ENCODE peak calls at places on chromosomes 1 and 21, in eight cellular contexts. O, T, S, Z, X, Q, K and W are unnamed samples.

GRCh38 chr1:182890927-182891610 is 51.9 kb downstream of the DHX9 start:
- DNase-seq in O (no peak), T (no peak), S (no peak), Z (no peak), X (no peak), Q (peak; percentile 43), K (no peak), W (no peak)

GRCh38 chr1:92820551-92820950 is 11.3 kb upstream of the RPL5 start:
- DNase-seq in O (no peak), T (no peak), S (no peak), Z (no peak), X (no peak), Q (no peak), K (no peak), W (no peak)

GRCh38 chr1:46205794-46206193 is 2.7 kb downstream of the LURAP1 start:
- DNase-seq in O (no peak), T (no peak), S (no peak), Z (no peak), X (no peak), Q (no peak), K (peak; percentile 54), W (no peak)

GRCh38 chr1:234934611-234935033 is 194.0 kb downstream of the TOMM20 start:
- DNase-seq in O (no peak), T (no peak), S (peak; percentile 40), Z (peak; percentile 45), X (no peak), Q (no peak), K (no peak), W (no peak)

GRCh38 chr1:119160851-119161250 is 20.4 kb upstream of the WARS2 start:
- DNase-seq in O (no peak), T (no peak), S (no peak), Z (no peak), X (no peak), Q (no peak), K (no peak), W (no peak)

GRCh38 chr1:10497109-10497508 is 22.4 kb downstream of the PEX14 start:
- DNase-seq in O (no peak), T (no peak), S (no peak), Z (no peak), X (no peak), Q (no peak), K (no peak), W (no peak)

GRCh38 chr1:151968058-151968457 is 25.6 kb downstream of the S100A10 start:
- DNase-seq in O (peak; percentile 62), T (peak; percentile 44), S (peak; percentile 76), Z (peak; percentile 74), X (no peak), Q (peak; percentile 86), K (peak; percentile 37), W (peak; percentile 51)

GRCh38 chr1:221708076-221708571 is 33.8 kb downstream of the DUSP10 start:
- DNase-seq in O (no peak), T (peak; percentile 45), S (peak; percentile 60), Z (no peak), X (no peak), Q (peak; percentile 45), K (no peak), W (no peak)

GRCh38 chr1:26862781-26863676 is at the start of gene SFN:
- DNase-seq in O (peak; percentile 41), T (no peak), S (peak; percentile 90), Z (peak; percentile 95), X (no peak), Q (peak; percentile 86), K (no peak), W (peak; percentile 93)

GRCh38 chr21:29196021-29196663 is 65.7 kb downstream of the MAP3K7CL start:
- DNase-seq in O (no peak), T (peak; percentile 52), S (peak; percentile 80), Z (peak; percentile 89), X (no peak), Q (peak; percentile 80), K (no peak), W (peak; percentile 39)

GRCh38 chr1:230427981-230428380 is 1.8 kb upstream of the PGBD5 start:
- DNase-seq in O (peak; percentile 82), T (no peak), S (no peak), Z (no peak), X (no peak), Q (no peak), K (no peak), W (no peak)

GRCh38 chr1:93021539-93022134 is 57.4 kb upstream of the MTF2 start:
- DNase-seq in O (peak; percentile 41), T (no peak), S (no peak), Z (peak; percentile 48), X (no peak), Q (peak; percentile 85), K (no peak), W (peak; percentile 56)

GRCh38 chr1:26540346-26540745 is 10.8 kb downstream of the RPS6KA1 start:
- DNase-seq in O (no peak), T (no peak), S (no peak), Z (no peak), X (no peak), Q (no peak), K (no peak), W (no peak)

GRCh38 chr1:81437213-81437612 is 363.5 kb upstream of the ADGRL2 start:
- DNase-seq in O (no peak), T (no peak), S (no peak), Z (no peak), X (no peak), Q (no peak), K (no peak), W (no peak)

GRCh38 chr1:45304311-45305081 is 22.2 kb upstream of the HPDL start:
- DNase-seq in O (peak; percentile 38), T (no peak), S (peak; percentile 61), Z (no peak), X (peak; percentile 56), Q (peak; percentile 67), K (peak; percentile 39), W (peak; percentile 71)

GRCh38 chr1:168439451-168440375 is 104.1 kb downstream of the XCL2 start:
- DNase-seq in O (peak; percentile 93), T (peak; percentile 84), S (peak; percentile 90), Z (peak; percentile 86), X (peak; percentile 77), Q (peak; percentile 87), K (peak; percentile 82), W (peak; percentile 59)

GRCh38 chr1:53465023-53465957 is 6.1 kb downstream of the DMRTB1 start:
- DNase-seq in O (no peak), T (no peak), S (no peak), Z (no peak), X (no peak), Q (no peak), K (no peak), W (no peak)

GRCh38 chr1:63817152-63817667 is 43.4 kb downstream of the ROR1 start:
- DNase-seq in O (no peak), T (no peak), S (no peak), Z (peak; percentile 33), X (no peak), Q (no peak), K (no peak), W (no peak)

GRCh38 chr1:63922848-63923247 is 149.0 kb downstream of the ROR1 start:
- DNase-seq in O (no peak), T (no peak), S (no peak), Z (no peak), X (no peak), Q (no peak), K (peak; percentile 73), W (no peak)

GRCh38 chr21:31900121-31900895 is 27.5 kb downstream of the HUNK start:
- DNase-seq in O (no peak), T (no peak), S (peak; percentile 81), Z (peak; percentile 16), X (no peak), Q (peak; percentile 31), K (no peak), W (no peak)
- H3K4me1 ChIP-seq in O (peaks cover 7% of the 10 kb centered on the region), T (no peaks in the 10 kb centered on the region), S (peaks cover 18% of the 10 kb centered on the region), Z (no peaks in the 10 kb centered on the region), X (peaks cover under 1% of the 10 kb centered on the region), Q (peaks cover 15% of the 10 kb centered on the region), K (no peaks in the 10 kb centered on the region), W (no peaks in the 10 kb centered on the region)

DNA sequence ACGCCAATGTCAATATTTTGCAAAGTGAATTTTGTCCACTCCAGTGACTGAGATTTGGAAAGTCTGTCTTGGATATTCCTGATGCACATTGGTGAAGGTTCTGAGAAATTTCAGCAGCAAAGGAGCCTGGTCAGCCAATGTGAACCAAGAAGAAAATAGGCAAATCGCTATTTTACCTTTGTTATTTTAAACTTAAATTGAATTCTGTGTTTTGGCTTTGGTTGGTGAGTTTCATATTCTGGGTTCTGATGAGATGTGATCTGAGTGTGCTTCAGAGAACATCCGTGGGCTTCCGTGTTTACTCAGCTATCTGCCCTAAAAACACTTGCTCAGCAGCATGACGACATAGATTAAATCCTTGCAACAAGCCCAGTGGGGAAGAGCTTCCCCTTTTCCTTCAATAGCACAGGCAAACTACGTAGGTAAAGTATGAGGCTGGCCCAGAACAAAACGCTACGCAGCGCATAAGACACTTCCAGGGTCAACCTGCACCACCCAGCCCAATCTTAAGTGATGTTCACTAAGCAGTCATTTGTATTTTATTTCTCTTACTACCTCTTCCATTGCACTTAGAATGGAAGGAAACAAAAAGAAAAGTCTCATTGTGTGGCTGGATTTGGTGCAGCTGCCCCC is 176.4 kb upstream of the KAZN start:
- DNase-seq in O (no peak), T (no peak), S (no peak), Z (no peak), X (no peak), Q (no peak), K (no peak), W (no peak)
- H3K4me1 ChIP-seq in O (no peaks in the 10 kb centered on the region), T (no peaks in the 10 kb centered on the region), S (no peaks in the 10 kb centered on the region), Z (no peaks in the 10 kb centered on the region), X (no peaks in the 10 kb centered on the region), Q (peaks cover 5% of the 10 kb centered on the region), K (no peaks in the 10 kb centered on the region), W (no peaks in the 10 kb centered on the region)

GRCh38 chr1:40179496-40180089 is 18.4 kb downstream of the RLF start:
- DNase-seq in O (no peak), T (no peak), S (no peak), Z (no peak), X (no peak), Q (no peak), K (no peak), W (no peak)

GRCh38 chr1:40171036-40171435 is 9.8 kb downstream of the RLF start:
- DNase-seq in O (no peak), T (no peak), S (no peak), Z (no peak), X (no peak), Q (no peak), K (no peak), W (no peak)

GRCh38 chr1:40178200-40178599 is 17.0 kb downstream of the RLF start:
- DNase-seq in O (no peak), T (no peak), S (no peak), Z (no peak), X (no peak), Q (no peak), K (no peak), W (no peak)

DNA sequence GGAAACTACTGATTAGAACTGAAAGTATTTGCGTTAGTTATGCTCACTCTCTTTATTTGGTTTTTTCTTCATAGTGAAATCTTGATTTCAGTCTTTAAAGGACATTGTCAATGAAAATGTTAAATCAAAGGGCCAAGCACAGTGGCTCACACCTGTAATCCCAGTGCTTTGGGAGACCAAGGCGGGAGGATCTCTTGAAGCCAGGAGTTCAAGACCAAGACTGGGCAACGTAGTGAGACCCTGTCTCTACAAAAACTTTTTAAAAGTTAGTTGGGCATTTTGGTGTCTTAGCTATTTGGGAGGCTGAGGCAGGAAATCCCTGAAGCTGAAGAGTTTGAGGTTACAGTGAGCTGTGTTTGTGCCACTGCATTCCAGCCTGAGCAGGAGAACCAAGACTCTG is 13.6 kb downstream of the RLF start:
- DNase-seq in O (no peak), T (no peak), S (no peak), Z (no peak), X (no peak), Q (no peak), K (no peak), W (no peak)
- H3K4me1 ChIP-seq in O (no peaks in the 10 kb centered on the region), T (no peaks in the 10 kb centered on the region), S (no peaks in the 10 kb centered on the region), Z (no peaks in the 10 kb centered on the region), X (peaks cover 6% of the 10 kb centered on the region), Q (peaks cover 12% of the 10 kb centered on the region), K (peaks cover 5% of the 10 kb centered on the region), W (no peaks in the 10 kb centered on the region)

GRCh38 chr1:41629136-41629535 is 144.7 kb upstream of the EDN2 start:
- DNase-seq in O (no peak), T (no peak), S (no peak), Z (no peak), X (no peak), Q (no peak), K (no peak), W (no peak)
- H3K4me1 ChIP-seq in O (no peaks in the 10 kb centered on the region), T (no peaks in the 10 kb centered on the region), S (no peaks in the 10 kb centered on the region), Z (peaks cover 6% of the 10 kb centered on the region), X (no peaks in the 10 kb centered on the region), Q (no peaks in the 10 kb centered on the region), K (no peaks in the 10 kb centered on the region), W (peaks cover 17% of the 10 kb centered on the region)